ENCODE peak calls at places on chromosome 5, in nine cellular contexts. F is fibroblast of pulmonary artery; E is T-cell; U is LoVo; L is activated CD4-positive, CD25-positive, alpha-beta regulatory T cell; Z is GM13976; M is stimulated activated CD4-positive, alpha-beta T cell treated with anti-CD3 and anti-CD28 coated beads, Interleukin-1b, Interleukin-23, amount 100 ng/mL, for 24 hours; D is GM04504; J is NCI-H1930. T is an unnamed sample.

GRCh38 chr5:74866653-74867162 is 521 bp upstream of the FAM169A start:
- DNase-seq in M (no peak), Z (peak; percentile 26), U (peak; percentile 25), F (no peak), D (no peak), E (no peak), L (no peak), J (no peak), T (no peak)

GRCh38 chr5:147560982-147561381 is 51.1 kb upstream of the DPYSL3 start:
- DNase-seq in Z (no peak), E (no peak), M (no peak), D (no peak), J (no peak), F (no peak), U (no peak), L (no peak), T (no peak)

GRCh38 chr5:115170924-115171510 is 1.3 kb upstream of the TRIM36 start:
- DNase-seq in F (no peak), M (no peak), D (no peak), U (no peak), E (no peak), L (no peak), J (no peak), Z (no peak), T (no peak)

GRCh38 chr5:110963495-110963894 is 108.0 kb upstream of the TSLP start:
- DNase-seq in E (no peak), F (no peak), U (no peak), L (no peak), Z (no peak), J (no peak), M (no peak), D (no peak), T (no peak)

GRCh38 chr5:147482426-147483196 is 27.3 kb downstream of the DPYSL3 start:
- DNase-seq in Z (no peak), E (no peak), J (peak; percentile 68), F (peak; percentile 54), U (no peak), M (no peak), L (no peak), D (no peak), T (no peak)

GRCh38 chr5:124460666-124461065 is 285.8 kb downstream of the ZNF608 start:
- DNase-seq in L (no peak), U (no peak), F (no peak), E (no peak), M (no peak), Z (no peak), D (no peak), J (no peak), T (no peak)

GRCh38 chr5:172549708-172550095 is 91.4 kb upstream of the NEURL1B start:
- DNase-seq in M (no peak), L (no peak), J (no peak), Z (no peak), F (no peak), U (no peak), D (no peak), E (no peak), T (no peak)

GRCh38 chr5:120405923-120406322 is 58.2 kb upstream of the PRR16 start:
- DNase-seq in M (no peak), L (no peak), D (peak; percentile 21), J (no peak), E (no peak), U (no peak), F (peak; percentile 78), Z (no peak), T (no peak)

GRCh38 chr5:76943006-76943405 is 9.8 kb upstream of the CRHBP start:
- DNase-seq in Z (no peak), D (no peak), U (no peak), J (no peak), E (no peak), F (no peak), M (no peak), L (no peak), T (no peak)